ENCODE peak calls at places on chromosome 12, in four cellular contexts. F, P, B and J are unnamed samples.

GRCh38 chr12:121190523-121191031 is 19.4 kb upstream of the P2RX4 start:
- DNase-seq in F (peak; percentile 35), P (no peak), B (no peak), J (peak; percentile 68)

GRCh38 chr12:15532364-15532977 is 210.2 kb downstream of the PTPRO start:
- DNase-seq in F (peak; percentile 36), P (peak; percentile 64), B (peak; percentile 72), J (peak; percentile 77)

GRCh38 chr12:31687101-31687527 is 27.6 kb downstream of the ETFBKMT start:
- DNase-seq in F (no peak), P (peak; percentile 7), B (peak; percentile 88), J (no peak)

GRCh38 chr12:20361416-20361815 is 6.9 kb upstream of the PDE3A start:
- DNase-seq in F (no peak), P (no peak), B (no peak), J (no peak)

GRCh38 chr12:22624573-22624907 is 431 bp upstream of the ETNK1 start:
- DNase-seq in F (no peak), P (no peak), B (no peak), J (no peak)

GRCh38 chr12:16330554-16330953 is 16.9 kb upstream of the MGST1 start:
- DNase-seq in F (no peak), P (no peak), B (no peak), J (no peak)

GRCh38 chr12:10563966-10564365 is 49.4 kb downstream of the MAGOHB start:
- DNase-seq in F (no peak), P (no peak), B (no peak), J (no peak)

GRCh38 chr12:131699434-131699833 is 11.5 kb upstream of the SFSWAP start:
- DNase-seq in F (no peak), P (no peak), B (no peak), J (peak; percentile 74)

GRCh38 chr12:63403256-63403655 is 252.3 kb upstream of the AVPR1A start:
- DNase-seq in F (no peak), P (no peak), B (no peak), J (no peak)

GRCh38 chr12:47017901-47018479 is 61.4 kb upstream of the PCED1B start:
- DNase-seq in F (no peak), P (no peak), B (no peak), J (peak; percentile 92)
- H3K4me2 ChIP-seq in F (no peak overlapping the region), P (no peak overlapping the region), B (no peak overlapping the region), J (peak overlapping the region; percentile 54)

DNA sequence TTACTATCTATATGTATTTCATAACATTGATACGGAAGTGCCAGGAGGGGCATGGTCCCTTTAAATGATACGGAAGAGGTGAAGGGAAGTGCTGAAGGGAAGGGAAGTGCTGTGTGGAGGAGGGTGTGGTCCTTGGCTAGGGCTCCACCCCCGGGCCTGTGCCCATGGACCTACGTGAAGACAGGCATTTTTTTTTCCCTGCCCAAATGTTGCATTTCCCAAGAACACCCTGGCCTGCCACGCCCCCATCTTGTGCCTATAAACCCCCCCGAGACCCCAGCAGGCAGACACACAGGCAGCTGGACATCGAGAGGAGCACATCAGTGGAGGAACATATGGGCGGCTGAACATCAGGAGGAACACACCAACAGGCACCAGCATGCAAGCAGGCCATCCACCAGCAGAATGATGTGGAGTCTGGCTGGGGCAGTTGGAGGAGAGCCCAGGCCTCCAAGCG is 134.1 kb downstream of the SLC41A2 start:
- DNase-seq in F (no peak), P (no peak), B (no peak), J (peak; percentile 19)
- TF ChIP-seq EZH2phosphoT487 in F (no peak), P (no peak), B (no peak), J (no peak)

GRCh38 chr12:6820171-6820570 is 1.4 kb upstream of the GPR162 start:
- DNase-seq in F (no peak), P (no peak), B (no peak), J (no peak)

GRCh38 chr12:6821674-6822433 is at the start of gene GPR162:
- DNase-seq in F (peak; percentile 82), P (no peak), B (no peak), J (no peak)

GRCh38 chr12:6822461-6823135 is 977 bp downstream of the GPR162 start:
- DNase-seq in F (peak; percentile 3), P (no peak), B (no peak), J (no peak)

GRCh38 chr12:6819069-6820030 is 2.3 kb upstream of the GPR162 start:
- DNase-seq in F (no peak), P (no peak), B (no peak), J (no peak)

GRCh38 chr12:6821271-6821673 is 349 bp upstream of the GPR162 start:
- DNase-seq in F (peak; percentile 73), P (no peak), B (peak; percentile 43), J (no peak)
- H3K4me3 ChIP-seq in F (peak overlapping the region; percentile 44), P (no peak overlapping the region), B (no peak overlapping the region), J (no peak overlapping the region)

DNA sequence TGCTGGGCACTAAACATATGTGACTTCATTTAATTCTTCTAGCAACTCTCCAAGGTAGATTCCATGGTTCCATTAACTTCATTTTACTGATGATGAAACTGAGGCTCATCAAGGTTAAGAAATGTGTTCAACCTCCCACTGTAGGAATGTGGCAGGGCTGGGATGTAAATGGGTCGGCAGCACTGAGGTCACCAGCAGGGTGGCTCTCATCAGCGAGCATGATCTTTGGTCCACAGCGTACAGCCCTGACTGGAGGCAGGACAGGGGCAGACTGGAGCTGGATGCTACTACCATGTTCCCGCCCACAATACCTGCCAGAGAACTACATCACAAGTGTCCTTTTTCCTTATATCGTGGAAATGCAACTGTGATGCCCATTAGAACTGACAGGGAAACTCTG is 4.6 kb downstream of the APPL2 start:
- DNase-seq in F (no peak), P (no peak), B (no peak), J (no peak)
- H3K4me2 ChIP-seq in F (peak overlapping the region; percentile 72), P (no peak overlapping the region), B (no peak overlapping the region), J (no peak overlapping the region)

GRCh38 chr12:52351196-52352059 is 15.9 kb downstream of the KRT85 start:
- DNase-seq in F (no peak), P (peak; percentile 57), B (no peak), J (no peak)
- TF ChIP-seq EZH2phosphoT487 in F (no peak), P (no peak), B (no peak), J (no peak)